ENCODE peak calls at places on chromosomes 7 and 10, in five cellular contexts. E is activated naive CD4-positive, alpha-beta T cell treated with anti-CD3 and anti-CD28 coated beads for 36 hours; S is GM04504; K is T-helper 17 cell; P is kidney epithelial cell. X is an unnamed sample.

GRCh38 chr10:63738410-63738809 is 217.2 kb downstream of the REEP3 start:
- DNase-seq in E (no peak), S (peak), K (no peak), P (no peak), X (peak)

GRCh38 chr10:18777258-18777657 is 118.0 kb downstream of the ARL5B start:
- DNase-seq in E (no peak), S (no peak), K (no peak), P (no peak), X (no peak)

GRCh38 chr7:98283887-98284222 is 2.4 kb downstream of the BRI3 start:
- DNase-seq in E (no peak), S (no peak), K (no peak), P (no peak), X (no peak)

GRCh38 chr7:98870071-98870651 is 347 bp upstream of the TMEM130 start:
- DNase-seq in E (peak), S (no peak), K (peak), P (no peak), X (peak)

GRCh38 chr10:45555789-45556188 is 116.8 kb downstream of the ZFAND4 start:
- DNase-seq in E (no peak), S (no peak), K (no peak), P (no peak), X (no peak)

GRCh38 chr7:78587443-78588044 is 789.0 kb downstream of the PHTF2 start:
- DNase-seq in E (no peak), S (no peak), K (no peak), P (no peak), X (peak)

GRCh38 chr7:145909956-145910611 is 206.5 kb upstream of the CNTNAP2 start:
- DNase-seq in E (no peak), S (no peak), K (no peak), P (no peak), X (no peak)

GRCh38 chr10:114902151-114902550 is 35.8 kb upstream of the TRUB1 start:
- DNase-seq in E (no peak), S (no peak), K (no peak), P (no peak), X (peak)

GRCh38 chr10:8628351-8628750 is 573.9 kb downstream of the GATA3 start:
- DNase-seq in E (no peak), S (no peak), K (no peak), P (peak), X (no peak)

GRCh38 chr10:34824870-34825269 is 9.8 kb upstream of the PARD3 start:
- DNase-seq in E (no peak), S (no peak), K (no peak), P (no peak), X (no peak)

GRCh38 chr10:112379635-112380296 is 5.8 kb downstream of the ACSL5 start:
- DNase-seq in E (no peak), S (no peak), K (no peak), P (no peak), X (peak)

GRCh38 chr10:65470986-65471385 is 1454.8 kb upstream of the LRRTM3 start:
- DNase-seq in E (no peak), S (no peak), K (no peak), P (no peak), X (no peak)

GRCh38 chr7:138890782-138891445 is 90.3 kb downstream of the KIAA1549 start:
- DNase-seq in E (no peak), S (peak), K (no peak), P (no peak), X (no peak)

GRCh38 chr10:106795619-106796018 is 368.9 kb downstream of the SORCS1 start:
- DNase-seq in E (no peak), S (no peak), K (no peak), P (no peak), X (no peak)

GRCh38 chr7:106679153-106679931 is 18.4 kb upstream of the CCDC71L start:
- DNase-seq in E (no peak), S (peak), K (no peak), P (peak), X (peak)

GRCh38 chr10:57579926-57580325 is 687.8 kb downstream of the IPMK start:
- DNase-seq in E (no peak), S (peak), K (no peak), P (peak), X (peak)

GRCh38 chr10:48545462-48546145 is 59.3 kb downstream of the ARHGAP22 start:
- DNase-seq in E (no peak), S (no peak), K (no peak), P (no peak), X (no peak)

GRCh38 chr7:112160130-112160770 is 45.9 kb downstream of the DOCK4 start:
- DNase-seq in E (no peak), S (no peak), K (no peak), P (no peak), X (no peak)

GRCh38 chr10:13788701-13789447 is 202.1 kb downstream of the PRPF18 start:
- DNase-seq in E (peak), S (no peak), K (no peak), P (no peak), X (peak)

GRCh38 chr10:79159141-79159619 is 90.4 kb downstream of the ZMIZ1 start:
- DNase-seq in E (no peak), S (peak), K (no peak), P (no peak), X (peak)

GRCh38 chr10:128046934-128047251 is 79.3 kb downstream of the MKI67 start:
- DNase-seq in E (peak), S (no peak), K (no peak), P (no peak), X (no peak)

GRCh38 chr7:111833461-111833860 is 271.2 kb upstream of the IMMP2L start:
- DNase-seq in E (no peak), S (no peak), K (no peak), P (no peak), X (no peak)

GRCh38 chr7:150399861-150400778 is 21.0 kb downstream of the ZNF775 start:
- DNase-seq in E (no peak), S (no peak), K (peak), P (peak), X (no peak)

GRCh38 chr10:88390041-88390440 is 193.1 kb downstream of the RNLS start:
- DNase-seq in E (no peak), S (no peak), K (no peak), P (no peak), X (no peak)

X was measured in hepatic stellate cell.